ENCODE peak calls at places on chromosomes 13 and 19, in nine cellular contexts. K, P, A, F, J, G, I, R and X are unnamed samples.

GRCh38 chr19:39430675-39431593 is 4.8 kb downstream of the RPS16 start:
- DNase-seq in K (no peak), P (peak), A (peak), F (peak), J (peak), G (peak), I (peak), R (peak), X (peak)

GRCh38 chr13:70188567-70188966 is 80.3 kb upstream of the KLHL1 start:
- DNase-seq in K (peak), P (no peak), A (no peak), F (no peak), J (no peak), G (no peak), I (no peak), R (no peak), X (no peak)

GRCh38 chr19:4267901-4268815 is 10.9 kb upstream of the SHD start:
- DNase-seq in K (peak), P (no peak), A (no peak), F (no peak), J (peak), G (no peak), I (no peak), R (no peak), X (no peak)

GRCh38 chr19:7595466-7596133 is at the start of gene CAMSAP3:
- DNase-seq in K (peak), P (peak), A (no peak), F (no peak), J (peak), G (no peak), I (peak), R (peak), X (no peak)

GRCh38 chr19:9622531-9622930 is 1.5 kb upstream of the ZNF561 start:
- DNase-seq in K (no peak), P (no peak), A (no peak), F (no peak), J (no peak), G (no peak), I (peak), R (no peak), X (peak)

GRCh38 chr13:75226755-75227435 is 255.1 kb downstream of the TBC1D4 start:
- DNase-seq in K (no peak), P (peak), A (peak), F (peak), J (no peak), G (peak), I (peak), R (no peak), X (peak)

GRCh38 chr13:50760751-50761150 is 82.7 kb downstream of the DLEU7 start:
- DNase-seq in K (no peak), P (no peak), A (no peak), F (no peak), J (no peak), G (no peak), I (no peak), R (no peak), X (peak)

GRCh38 chr13:21443171-21443570 is 15.9 kb downstream of the ZDHHC20 start:
- DNase-seq in K (no peak), P (no peak), A (no peak), F (no peak), J (no peak), G (no peak), I (no peak), R (no peak), X (no peak)

GRCh38 chr19:50427997-50428425 is 4.7 kb upstream of the MYBPC2 start:
- DNase-seq in K (peak), P (peak), A (peak), F (peak), J (peak), G (peak), I (peak), R (peak), X (peak)

GRCh38 chr19:10899171-10899653 is 27.9 kb downstream of the CARM1 start:
- DNase-seq in K (peak), P (no peak), A (no peak), F (no peak), J (peak), G (no peak), I (no peak), R (no peak), X (no peak)

GRCh38 chr13:21341637-21342422 is 117.3 kb downstream of the ZDHHC20 start:
- DNase-seq in K (no peak), P (no peak), A (no peak), F (no peak), J (no peak), G (no peak), I (no peak), R (no peak), X (no peak)

GRCh38 chr19:22545751-22546150 is 88.4 kb upstream of the ZNF492 start:
- DNase-seq in K (peak), P (peak), A (no peak), F (no peak), J (peak), G (no peak), I (peak), R (peak), X (peak)

GRCh38 chr13:100535401-100536135 is 53.0 kb downstream of the GGACT start:
- DNase-seq in K (no peak), P (peak), A (no peak), F (no peak), J (no peak), G (peak), I (no peak), R (no peak), X (peak)

GRCh38 chr13:26024558-26024957 is 27.3 kb downstream of the SHISA2 start:
- DNase-seq in K (no peak), P (no peak), A (peak), F (no peak), J (no peak), G (peak), I (peak), R (no peak), X (peak)

GRCh38 chr13:101955764-101956163 is 446.1 kb downstream of the FGF14 start:
- DNase-seq in K (no peak), P (no peak), A (no peak), F (no peak), J (no peak), G (no peak), I (no peak), R (no peak), X (peak)
- H3K4me3 ChIP-seq in K (no peak), P (no peak), A (no peak), F (no peak), J (no peak), G (no peak), I (no peak), R (no peak), X (no peak)

DNA sequence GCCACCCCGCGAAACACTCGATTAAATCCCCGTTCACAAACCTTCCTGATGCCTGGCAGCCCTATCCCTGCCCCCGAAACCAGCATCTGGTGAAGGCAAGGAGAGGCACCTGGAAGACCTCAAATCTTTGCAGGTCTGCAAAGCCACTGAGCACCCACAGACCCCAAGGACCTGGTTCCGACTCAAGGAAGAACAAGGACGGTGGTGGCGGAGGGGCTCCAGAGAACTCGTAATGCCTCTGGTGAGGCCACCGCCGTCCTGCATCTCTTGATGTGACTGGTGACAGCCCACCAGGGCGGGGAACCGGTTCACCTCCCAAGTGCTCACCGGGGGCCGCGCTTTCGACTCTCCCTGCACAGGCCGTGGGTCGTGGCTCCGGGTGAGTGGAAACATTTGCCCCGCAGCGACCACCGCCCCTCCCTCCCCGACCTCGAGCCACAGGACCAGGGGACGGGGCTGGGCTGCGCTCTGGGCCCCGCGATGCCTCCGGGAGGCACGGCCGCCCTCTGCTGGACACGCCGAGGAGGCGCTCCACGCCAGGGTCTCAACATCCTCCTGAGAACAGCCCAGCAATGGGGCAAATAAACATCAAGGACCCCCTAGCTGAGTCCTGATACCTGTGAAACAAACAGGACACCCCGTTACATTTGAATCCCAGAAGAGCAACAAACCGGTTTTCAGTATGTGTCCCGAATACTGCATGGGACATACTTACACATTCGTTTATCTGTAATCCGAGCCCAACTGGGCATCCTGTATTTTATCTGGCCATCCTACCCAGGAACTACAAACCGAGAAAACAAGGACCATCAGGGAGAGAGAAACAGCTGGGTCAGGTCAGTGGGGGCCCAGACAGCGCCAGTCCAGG is 3.9 kb upstream of the PLPP2 start:
- DNase-seq in K (peak), P (peak), A (peak), F (no peak), J (peak), G (peak), I (no peak), R (peak), X (peak)
- H3K4me3 ChIP-seq in K (no peak), P (no peak), A (peak), F (no peak), J (no peak), G (no peak), I (no peak), R (no peak), X (no peak)

GRCh38 chr19:47022541-47023447 is 3.2 kb downstream of the NPAS1 start:
- DNase-seq in K (no peak), P (no peak), A (no peak), F (no peak), J (no peak), G (no peak), I (no peak), R (no peak), X (no peak)

GRCh38 chr19:47023448-47023794 is 3.8 kb downstream of the NPAS1 start:
- DNase-seq in K (no peak), P (no peak), A (no peak), F (no peak), J (no peak), G (no peak), I (no peak), R (no peak), X (no peak)

GRCh38 chr19:47020992-47021496 is 1.4 kb downstream of the NPAS1 start:
- DNase-seq in K (no peak), P (no peak), A (no peak), F (peak), J (no peak), G (peak), I (no peak), R (peak), X (no peak)

GRCh38 chr19:47021536-47022139 is 2.0 kb downstream of the NPAS1 start:
- DNase-seq in K (no peak), P (no peak), A (no peak), F (no peak), J (no peak), G (no peak), I (peak), R (no peak), X (no peak)

DNA sequence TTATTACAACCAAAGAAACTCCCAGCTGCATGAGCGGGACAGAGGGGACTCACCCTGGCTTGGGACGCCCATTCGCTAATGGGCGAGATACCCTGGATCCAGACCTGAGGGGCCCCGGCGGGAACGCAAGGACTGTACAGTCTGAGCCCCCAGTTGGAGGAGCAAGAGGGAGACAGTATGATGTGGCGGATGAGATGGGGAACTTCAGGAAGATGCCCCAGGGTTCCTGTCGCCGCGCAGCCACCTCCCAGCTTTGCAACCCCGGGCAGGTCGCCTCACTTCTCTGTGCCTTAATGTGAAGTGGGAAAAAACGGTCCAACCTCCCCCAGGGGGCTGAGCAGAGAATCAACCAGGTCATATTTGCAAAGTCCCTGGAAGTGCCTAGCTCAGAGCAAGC is 2.5 kb downstream of the NPAS1 start:
- DNase-seq in K (no peak), P (no peak), A (no peak), F (no peak), J (no peak), G (no peak), I (no peak), R (no peak), X (no peak)
- H3K4me3 ChIP-seq in K (no peak), P (no peak), A (no peak), F (no peak), J (no peak), G (no peak), I (no peak), R (no peak), X (no peak)

GRCh38 chr19:55087542-55087935 is 11.9 kb downstream of the EPS8L1 start:
- DNase-seq in K (no peak), P (peak), A (no peak), F (no peak), J (no peak), G (peak), I (peak), R (no peak), X (peak)
- H3K4me3 ChIP-seq in K (no peak), P (peak), A (peak), F (peak), J (peak), G (peak), I (peak), R (no peak), X (peak)

GRCh38 chr13:65287405-65287804 is 1942.7 kb downstream of the PCDH9 start:
- DNase-seq in K (no peak), P (no peak), A (no peak), F (no peak), J (no peak), G (no peak), I (no peak), R (no peak), X (no peak)
- H3K4me3 ChIP-seq in K (no peak), P (no peak), A (no peak), F (no peak), J (no peak), G (no peak), I (no peak), R (no peak), X (no peak)

GRCh38 chr19:42524943-42525342 is 3.3 kb downstream of the CEACAM1 start:
- DNase-seq in K (no peak), P (no peak), A (no peak), F (no peak), J (no peak), G (no peak), I (no peak), R (no peak), X (no peak)

GRCh38 chr19:42532881-42533280 is 4.6 kb upstream of the CEACAM1 start:
- DNase-seq in K (no peak), P (no peak), A (no peak), F (no peak), J (no peak), G (no peak), I (no peak), R (no peak), X (no peak)

GRCh38 chr19:42531313-42531712 is 3.0 kb upstream of the CEACAM1 start:
- DNase-seq in K (no peak), P (no peak), A (no peak), F (no peak), J (no peak), G (no peak), I (no peak), R (no peak), X (no peak)

GRCh38 chr19:42529248-42529764 is 1.0 kb upstream of the CEACAM1 start:
- DNase-seq in K (peak), P (peak), A (peak), F (peak), J (peak), G (peak), I (peak), R (peak), X (peak)

GRCh38 chr19:42528354-42529247 is at the start of gene CEACAM1:
- DNase-seq in K (peak), P (no peak), A (no peak), F (no peak), J (peak), G (peak), I (no peak), R (peak), X (peak)
- H3K4me3 ChIP-seq in K (no peak), P (no peak), A (no peak), F (no peak), J (peak), G (no peak), I (no peak), R (peak), X (no peak)

GRCh38 chr19:19384486-19384885 is 21.0 kb upstream of the GATAD2A start:
- DNase-seq in K (no peak), P (no peak), A (no peak), F (no peak), J (no peak), G (no peak), I (no peak), R (no peak), X (no peak)

GRCh38 chr19:19385900-19386339 is 19.6 kb upstream of the GATAD2A start:
- DNase-seq in K (no peak), P (no peak), A (no peak), F (no peak), J (no peak), G (no peak), I (peak), R (no peak), X (peak)

GRCh38 chr19:19387108-19387507 is 18.4 kb upstream of the GATAD2A start:
- DNase-seq in K (no peak), P (no peak), A (no peak), F (no peak), J (no peak), G (no peak), I (no peak), R (no peak), X (no peak)

GRCh38 chr19:19385131-19385899 is 20.2 kb upstream of the GATAD2A start:
- DNase-seq in K (peak), P (peak), A (peak), F (peak), J (peak), G (peak), I (peak), R (peak), X (peak)

DNA sequence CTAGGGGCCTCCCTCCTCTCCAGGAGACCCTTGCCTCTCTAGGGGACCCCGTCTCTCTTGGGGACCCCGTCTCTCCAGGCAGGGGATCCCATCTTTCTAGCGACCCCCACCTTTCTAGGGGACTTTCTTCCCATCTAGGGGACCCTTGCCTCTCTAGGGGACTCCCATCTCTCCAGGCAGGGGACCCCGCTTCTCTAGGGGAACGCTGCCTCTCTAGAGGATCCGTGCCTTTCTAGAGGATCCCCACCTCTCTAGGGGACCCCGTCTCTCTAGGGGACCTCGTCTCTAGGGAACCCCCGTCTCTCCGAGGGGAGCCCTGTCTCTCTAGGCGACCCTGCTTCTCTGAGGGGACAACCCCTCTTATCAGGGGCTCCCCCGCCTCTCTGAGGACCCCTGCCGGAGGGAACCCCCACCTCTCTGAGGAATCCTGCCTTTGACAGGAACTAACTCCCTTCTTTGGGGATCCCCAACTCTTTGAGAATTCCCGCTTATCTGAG is 19.1 kb upstream of the GATAD2A start:
- DNase-seq in K (no peak), P (no peak), A (no peak), F (no peak), J (no peak), G (no peak), I (no peak), R (no peak), X (no peak)
- H3K4me3 ChIP-seq in K (peak), P (peak), A (peak), F (peak), J (peak), G (peak), I (peak), R (peak), X (peak)

DNA sequence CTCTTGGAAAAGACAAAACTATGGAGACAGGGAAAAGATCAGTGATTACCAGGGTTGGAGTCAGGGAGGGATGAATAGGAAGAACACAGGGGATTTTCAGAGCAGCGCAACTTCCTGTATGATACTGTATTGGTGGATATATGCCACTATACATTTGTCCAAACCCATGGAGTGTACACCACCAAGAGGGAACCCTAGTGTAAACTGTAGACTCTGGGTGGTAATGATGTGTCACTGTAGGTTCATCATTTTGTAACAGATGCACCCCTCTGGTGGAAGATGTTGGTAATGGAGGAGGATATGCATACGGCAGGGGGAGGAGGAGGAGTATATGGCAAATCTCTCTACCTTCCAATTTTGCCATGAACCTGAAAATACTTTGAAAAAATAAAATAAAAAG is 68.1 kb downstream of the UFM1 start:
- DNase-seq in K (no peak), P (peak), A (peak), F (no peak), J (no peak), G (no peak), I (no peak), R (peak), X (peak)
- H3K4me3 ChIP-seq in K (no peak), P (no peak), A (no peak), F (no peak), J (no peak), G (no peak), I (no peak), R (no peak), X (no peak)

DNA sequence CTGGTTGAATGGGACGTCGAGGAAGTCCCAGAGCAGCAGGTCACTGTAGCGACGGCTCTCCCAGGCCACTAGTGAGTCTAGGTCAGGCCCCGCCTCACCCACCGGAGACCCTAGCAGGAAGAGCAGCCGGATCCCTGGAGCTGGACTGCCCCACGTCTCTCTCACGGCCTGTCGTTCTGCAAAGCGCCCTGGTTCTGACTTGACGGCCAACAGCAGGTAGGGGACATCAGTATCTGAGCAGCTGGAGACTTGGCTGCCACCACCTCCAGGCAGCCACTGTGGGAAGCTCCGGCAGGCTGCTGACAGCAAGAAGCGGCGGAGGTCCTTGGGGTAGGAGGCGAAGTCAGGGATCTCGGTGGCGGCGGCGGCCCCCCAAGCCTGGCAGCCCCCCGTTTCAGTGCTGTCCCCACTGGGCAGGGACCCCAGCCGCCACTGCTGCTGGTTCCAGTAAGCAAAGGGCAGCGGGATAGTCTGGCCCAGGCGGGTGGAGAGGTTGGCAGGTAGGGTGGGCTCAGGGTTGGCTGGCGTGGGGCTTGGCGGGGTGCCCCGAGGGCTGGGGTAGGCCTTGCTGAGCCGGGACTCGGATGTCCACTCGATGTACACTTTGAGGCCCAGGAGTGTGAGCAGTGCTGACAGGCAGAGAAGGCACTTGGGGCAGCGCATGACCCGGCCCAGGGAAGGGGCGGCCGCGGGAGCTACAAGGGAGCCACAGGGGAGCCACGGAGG is 895 bp downstream of the B3GNT8 start:
- DNase-seq in K (no peak), P (no peak), A (no peak), F (no peak), J (no peak), G (no peak), I (no peak), R (no peak), X (no peak)
- H3K4me3 ChIP-seq in K (no peak), P (no peak), A (no peak), F (no peak), J (peak), G (peak), I (no peak), R (no peak), X (no peak)

GRCh38 chr19:46412983-46413261 is 442 bp downstream of the CCDC8 start:
- DNase-seq in K (no peak), P (no peak), A (no peak), F (no peak), J (no peak), G (no peak), I (no peak), R (no peak), X (peak)
- H3K4me3 ChIP-seq in K (peak), P (peak), A (peak), F (peak), J (peak), G (peak), I (peak), R (no peak), X (peak)